ENCODE peak calls at places on chromosomes 7 and 10, in seven cellular contexts. Z, D, W, F, Y, T and L are unnamed samples.

GRCh38 chr7:143519411-143520131 is 41.9 kb downstream of the TAS2R41 start:
- DNase-seq in W (no peak), D (no peak), T (no peak), Y (peak; percentile 12), Z (no peak), F (no peak), L (peak; percentile 25)

GRCh38 chr10:97481071-97481470 is 17.2 kb downstream of the MMS19 start:
- DNase-seq in F (no peak), D (no peak), Y (peak; percentile 79), T (no peak), W (no peak), Z (no peak), L (no peak)

GRCh38 chr7:78279457-78279856 is 480.9 kb downstream of the PHTF2 start:
- DNase-seq in W (no peak), Y (no peak), Z (no peak), F (no peak), T (no peak), D (no peak), L (no peak)

GRCh38 chr7:129434172-129434845 is at the start of gene STRIP2:
- DNase-seq in T (peak; percentile 96), W (peak; percentile 87), D (peak; percentile 89), Y (peak; percentile 82), Z (peak; percentile 83), F (peak; percentile 98), L (peak; percentile 86)

GRCh38 chr7:92095424-92095823 is 38.9 kb downstream of the CYP51A1 start:
- DNase-seq in Z (peak; percentile 35), Y (no peak), D (no peak), T (no peak), W (no peak), F (no peak), L (no peak)

GRCh38 chr10:71852335-71852937 is 1.4 kb upstream of the PSAP start:
- DNase-seq in W (no peak), T (peak; percentile 68), Z (peak; percentile 68), D (peak; percentile 32), Y (no peak), F (no peak), L (no peak)

GRCh38 chr7:48441848-48442492 is 270.7 kb downstream of the ABCA13 start:
- DNase-seq in W (no peak), Z (no peak), T (no peak), D (no peak), Y (no peak), F (no peak), L (no peak)

GRCh38 chr7:15643000-15643705 is 43.3 kb downstream of the MEOX2 start:
- DNase-seq in T (no peak), Z (no peak), F (no peak), Y (peak; percentile 6), W (no peak), D (no peak), L (no peak)

GRCh38 chr7:2570021-2570420 is 11.2 kb downstream of the IQCE start:
- DNase-seq in D (no peak), T (no peak), Z (no peak), F (no peak), Y (no peak), W (no peak), L (no peak)

GRCh38 chr10:14282271-14282670 is 48.5 kb downstream of the FRMD4A start:
- DNase-seq in Z (no peak), D (no peak), W (no peak), Y (peak; percentile 60), F (no peak), T (no peak), L (peak; percentile 57)

GRCh38 chr10:14860782-14861181 is 17.9 kb upstream of the SUV39H2 start:
- DNase-seq in W (no peak), F (no peak), T (no peak), D (no peak), Y (no peak), Z (peak; percentile 98), L (no peak)

GRCh38 chr7:4792537-4793126 is 17.2 kb downstream of the AP5Z1 start:
- DNase-seq in F (peak; percentile 73), D (no peak), Z (peak; percentile 35), W (no peak), T (no peak), Y (no peak), L (no peak)

GRCh38 chr7:90611115-90611514 is 15.0 kb downstream of the CDK14 start:
- DNase-seq in W (no peak), Z (no peak), D (no peak), Y (no peak), F (no peak), T (no peak), L (no peak)

GRCh38 chr10:42976353-42977031 is 100.4 kb upstream of the RET start:
- DNase-seq in T (peak; percentile 7), Y (no peak), Z (no peak), F (no peak), D (no peak), W (no peak), L (no peak)

GRCh38 chr7:66082083-66082482 is 6.5 kb downstream of the ASL start:
- DNase-seq in Y (no peak), D (no peak), W (no peak), Z (no peak), F (no peak), T (no peak), L (no peak)

GRCh38 chr10:89369142-89370105 is 8.4 kb upstream of the IFIT1B start:
- DNase-seq in W (no peak), F (peak; percentile 29), D (no peak), Z (no peak), Y (peak; percentile 59), T (no peak), L (no peak)

GRCh38 chr7:100856871-100857282 is 4.4 kb downstream of the SLC12A9 start:
- DNase-seq in F (peak; percentile 20), D (no peak), T (no peak), Y (no peak), Z (no peak), W (no peak), L (no peak)

GRCh38 chr7:149844445-149844844 is 6.3 kb downstream of the ZNF862 start:
- DNase-seq in Y (no peak), T (no peak), W (no peak), Z (no peak), D (no peak), F (no peak), L (no peak)

GRCh38 chr7:29289156-29290021 is 94.8 kb downstream of the CHN2 start:
- DNase-seq in D (no peak), F (peak; percentile 47), Z (no peak), W (no peak), T (no peak), Y (no peak), L (no peak)
- H3K9me3 ChIP-seq in D (no peaks in the 10 kb centered on the region), F (no peaks in the 10 kb centered on the region), Z (no peaks in the 10 kb centered on the region), W (no peaks in the 10 kb centered on the region), T (no peaks in the 10 kb centered on the region), Y (no peaks in the 10 kb centered on the region), L (no peaks in the 10 kb centered on the region)

GRCh38 chr10:110644598-110645462 is 694 bp downstream of the RBM20 start:
- DNase-seq in Z (no peak), Y (no peak), D (no peak), T (no peak), W (no peak), F (peak; percentile 27), L (no peak)
- H3K4me3 ChIP-seq in Z (peak overlapping the region; percentile 52), Y (peak overlapping the region; percentile 75), D (peak overlapping the region; percentile 22), T (peak overlapping the region; percentile 43), W (peak overlapping the region; percentile 31), F (peak overlapping the region; percentile 69), L (peak overlapping the region; percentile 46)

DNA sequence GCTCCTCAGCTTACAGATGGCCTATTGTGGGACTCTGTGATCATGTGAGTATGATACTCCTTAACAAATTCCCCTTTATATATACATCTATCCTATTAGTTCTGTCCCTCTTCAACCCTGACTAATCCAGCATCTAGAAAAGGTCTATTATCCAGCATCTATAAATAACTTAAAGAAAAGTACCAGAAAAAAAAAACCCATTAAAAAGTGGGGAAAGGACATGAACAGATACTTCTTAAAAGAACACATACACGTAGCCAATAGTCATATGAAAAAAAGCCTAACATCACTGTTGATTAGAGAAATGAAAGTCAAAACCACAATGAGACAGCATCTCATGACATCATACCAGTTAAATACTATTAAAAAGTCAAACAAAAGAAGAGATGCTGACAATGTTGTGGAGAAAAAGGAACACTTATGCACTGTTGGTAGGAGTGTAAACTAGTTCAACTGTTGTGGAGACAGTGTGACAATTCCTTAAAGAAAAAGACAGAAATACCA is 549.5 kb upstream of the GRM3 start:
- DNase-seq in W (no peak), Z (no peak), D (no peak), F (no peak), T (no peak), Y (no peak), L (no peak)
- H3K9me3 ChIP-seq in W (no peaks in the 10 kb centered on the region), Z (no peaks in the 10 kb centered on the region), D (no peaks in the 10 kb centered on the region), F (no peaks in the 10 kb centered on the region), T (no peaks in the 10 kb centered on the region), Y (no peaks in the 10 kb centered on the region), L (no peaks in the 10 kb centered on the region)

DNA sequence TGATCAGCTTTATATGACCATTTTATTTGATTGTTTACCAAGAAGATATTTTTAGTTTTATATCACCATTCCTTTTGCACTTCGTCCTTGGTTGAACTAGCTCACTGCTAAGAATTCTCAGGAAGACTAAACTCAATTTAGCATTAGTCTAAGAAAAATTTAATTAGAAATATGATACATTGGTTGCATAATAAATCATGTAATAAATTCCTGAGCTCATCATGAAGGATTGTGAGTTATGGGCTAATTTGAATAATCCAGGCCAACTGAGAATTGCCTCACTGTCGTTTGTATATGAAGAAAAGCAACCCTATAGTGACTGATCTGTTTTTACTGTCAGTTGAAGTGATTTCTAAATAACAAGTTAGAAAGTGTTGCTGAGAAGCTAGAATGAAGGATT is 725.5 kb downstream of the DNAJB9 start:
- DNase-seq in Z (no peak), T (no peak), F (no peak), Y (no peak), D (no peak), W (no peak), L (no peak)
- H3K4me3 ChIP-seq in Z (no peak overlapping the region), T (no peak overlapping the region), F (no peak overlapping the region), Y (no peak overlapping the region), D (no peak overlapping the region), W (no peak overlapping the region), L (no peak overlapping the region)

GRCh38 chr7:13745530-13745929 is 243.9 kb downstream of the ETV1 start:
- DNase-seq in T (no peak), F (no peak), D (no peak), Z (no peak), Y (no peak), W (no peak), L (no peak)
- H3K9me3 ChIP-seq in T (no peaks in the 10 kb centered on the region), F (no peaks in the 10 kb centered on the region), D (no peaks in the 10 kb centered on the region), Z (no peaks in the 10 kb centered on the region), Y (no peaks in the 10 kb centered on the region), W (no peaks in the 10 kb centered on the region), L (no peaks in the 10 kb centered on the region)

DNA sequence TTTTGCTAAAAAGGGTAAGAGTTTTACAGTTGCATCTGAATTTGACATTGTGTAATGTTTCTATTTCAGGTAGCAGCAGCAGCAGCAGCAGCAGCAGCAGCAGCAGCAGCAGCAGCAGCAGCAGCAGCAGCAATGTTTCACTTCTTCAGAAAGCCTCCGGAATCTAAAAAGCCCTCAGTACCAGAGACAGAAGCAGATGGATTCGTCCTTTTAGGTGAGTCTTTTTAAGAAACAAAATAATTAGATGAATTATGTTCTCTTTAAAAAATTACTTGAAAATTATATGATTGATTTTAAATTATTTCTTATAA is 32.6 kb downstream of the UMAD1 start:
- DNase-seq in Z (no peak), W (no peak), D (no peak), Y (no peak), T (no peak), F (no peak), L (no peak)
- H3K4me3 ChIP-seq in Z (no peak overlapping the region), W (no peak overlapping the region), D (no peak overlapping the region), Y (no peak overlapping the region), T (no peak overlapping the region), F (no peak overlapping the region), L (no peak overlapping the region)